ENCODE peak calls at places on chromosomes 5 and 9, in eight cellular contexts. T is C1 segment of cervical spinal cord; H is NCI-H526 treated with DMSO at 0.1 percent for 48 hours; E is activated CD4-positive, alpha-beta T cell treated with anti-CD3 and anti-CD28 coated beads for 4 hours; C is GOT3; B is HS-27A; D is iris pigment epithelial cell; F is stimulated activated CD8-positive, alpha-beta memory T cell treated with anti-CD3 and anti-CD28 coated beads, Interleukin-15, amount 100 ng/mL, for 1 hour. Z is an unnamed sample.

GRCh38 chr9:13378171-13378570 is 98.7 kb upstream of the MPDZ start:
- DNase-seq in D (no peak), E (no peak), C (no peak), H (no peak), T (no peak), F (no peak), B (no peak), Z (peak)

GRCh38 chr9:129414377-129415021 is 206.4 kb downstream of the C9orf50 start:
- DNase-seq in D (peak), C (no peak), T (no peak), F (no peak), B (no peak), E (peak), H (no peak), Z (peak)

GRCh38 chr9:136171009-136171800 is 33.7 kb downstream of the LHX3 start:
- DNase-seq in H (peak), F (no peak), E (no peak), C (no peak), T (no peak), D (peak), B (no peak), Z (peak)

GRCh38 chr5:124234022-124234899 is 512.2 kb downstream of the ZNF608 start:
- DNase-seq in C (no peak), H (peak), F (no peak), E (no peak), T (no peak), B (no peak), D (no peak), Z (peak)

GRCh38 chr5:31218978-31219377 is 25.5 kb downstream of the CDH6 start:
- DNase-seq in C (no peak), E (no peak), B (no peak), F (no peak), H (no peak), T (no peak), D (no peak), Z (no peak)

GRCh38 chr5:14859150-14859549 is 12.4 kb downstream of the ANKH start:
- DNase-seq in D (no peak), H (no peak), B (no peak), E (no peak), C (no peak), F (no peak), T (no peak), Z (no peak)

GRCh38 chr5:92874790-92875189 is 706.2 kb downstream of the NR2F1-AS1 start:
- DNase-seq in F (no peak), E (no peak), B (no peak), C (no peak), H (no peak), T (no peak), D (no peak), Z (no peak)

GRCh38 chr9:88706193-88707112 is 171.5 kb downstream of the NXNL2 start:
- DNase-seq in E (no peak), B (no peak), C (no peak), H (peak), F (no peak), D (no peak), T (no peak), Z (peak)

GRCh38 chr5:141915881-141916336 is 7.8 kb upstream of the DELE1 start:
- DNase-seq in T (no peak), E (no peak), F (no peak), B (no peak), H (no peak), C (no peak), D (no peak), Z (no peak)

GRCh38 chr5:158277276-158277675 is 418.3 kb upstream of the CLINT1 start:
- DNase-seq in E (no peak), F (no peak), B (no peak), T (no peak), D (no peak), C (no peak), H (no peak), Z (no peak)

GRCh38 chr5:43039468-43040286 is 442 bp downstream of the ANXA2R start:
- DNase-seq in H (peak), B (no peak), D (peak), F (no peak), T (no peak), C (peak), E (peak), Z (peak)

GRCh38 chr9:304519-305185 is 90.0 kb downstream of the DOCK8 start:
- DNase-seq in E (no peak), F (no peak), C (no peak), T (no peak), D (peak), H (no peak), B (no peak), Z (no peak)

GRCh38 chr5:181191526-181192336 is 13.3 kb downstream of the TRIM7 start:
- DNase-seq in T (no peak), H (no peak), C (no peak), F (peak), D (peak), B (peak), E (peak), Z (peak)

GRCh38 chr5:135071311-135071710 is 37.3 kb upstream of the PITX1 start:
- DNase-seq in C (no peak), F (no peak), E (no peak), T (no peak), H (no peak), D (no peak), B (no peak), Z (no peak)

GRCh38 chr5:32449216-32449721 is 4.7 kb upstream of the ZFR start:
- DNase-seq in E (no peak), F (no peak), T (no peak), C (no peak), H (no peak), B (no peak), D (no peak), Z (no peak)

GRCh38 chr9:134629586-134630392 is 11.8 kb upstream of the COL5A1 start:
- DNase-seq in F (no peak), T (no peak), D (no peak), B (no peak), E (no peak), C (no peak), H (no peak), Z (no peak)

GRCh38 chr5:143196601-143197259 is 206.8 kb downstream of the NR3C1 start:
- DNase-seq in T (no peak), E (no peak), F (no peak), D (peak), B (no peak), H (no peak), C (no peak), Z (no peak)

GRCh38 chr9:115469826-115470225 is 351.9 kb upstream of the TNC start:
- DNase-seq in B (no peak), H (no peak), T (no peak), F (no peak), D (no peak), E (no peak), C (no peak), Z (no peak)

GRCh38 chr5:141199359-141200235 is at the start of gene PCDHB11:
- DNase-seq in D (no peak), H (peak), B (no peak), F (no peak), E (no peak), C (no peak), T (no peak), Z (no peak)

GRCh38 chr9:109319072-109319630 is 1.7 kb downstream of the EPB41L4B start:
- DNase-seq in F (no peak), E (no peak), H (no peak), B (no peak), C (no peak), D (no peak), T (no peak), Z (no peak)

GRCh38 chr5:77861576-77861975 is 85.4 kb upstream of the TBCA start:
- DNase-seq in F (no peak), C (no peak), B (no peak), H (no peak), T (no peak), E (no peak), D (no peak), Z (no peak)

GRCh38 chr5:124871299-124871698 is 124.9 kb upstream of the ZNF608 start:
- DNase-seq in H (no peak), C (no peak), D (peak), E (no peak), T (no peak), F (no peak), B (no peak), Z (peak)

GRCh38 chr9:130938652-130939404 is at the start of gene FIBCD1:
- DNase-seq in B (no peak), E (no peak), F (no peak), C (no peak), H (no peak), D (peak), T (no peak), Z (peak)

GRCh38 chr9:37926737-37927590 is 23.0 kb upstream of the SLC25A51 start:
- DNase-seq in E (no peak), F (no peak), C (no peak), B (no peak), H (no peak), D (no peak), T (no peak), Z (no peak)

GRCh38 chr5:164191240-164191639 is 685.8 kb downstream of the MAT2B start:
- DNase-seq in D (peak), H (no peak), C (no peak), B (peak), T (no peak), F (no peak), E (no peak), Z (peak)

GRCh38 chr5:54370982-54371381 is 60.6 kb upstream of the ARL15 start:
- DNase-seq in T (no peak), E (no peak), F (no peak), H (no peak), B (no peak), D (no peak), C (no peak), Z (no peak)

GRCh38 chr5:72451771-72452505 is 55.3 kb downstream of the ZNF366 start:
- DNase-seq in F (no peak), C (peak), B (no peak), E (no peak), H (no peak), D (peak), T (no peak), Z (peak)

Z was measured in astrocyte.